ENCODE peak calls at places on chromosomes 2 and 18, in eight cellular contexts. One of them, this sample, is unnamed.

GRCh38 chr2:134283701-134284100 is 29.8 kb downstream of the MGAT5 start:
- DNase-seq in psoas muscle: no peak
- DNase-seq in GDM1: no peak
- DNase-seq in Kasumi-1: no peak
- DNase-seq in stimulated activated CD8-positive, alpha-beta memory T cell treated with anti-CD3 and anti-CD28 coated beads, Interleukin-4, amount 100 ng/mL, for 4 hours: no peak
- DNase-seq in fibroblast of the conjunctiva: no peak
- DNase-seq in C1 segment of cervical spinal cord: no peak
- DNase-seq in NCI-H526: no peak
- DNase-seq in this sample: no peak

GRCh38 chr2:232325324-232326273 is 53.0 kb upstream of the ALPP start:
- DNase-seq in Kasumi-1: peak
- DNase-seq in fibroblast of the conjunctiva: no peak
- DNase-seq in NCI-H526: peak
- DNase-seq in C1 segment of cervical spinal cord: peak
- DNase-seq in psoas muscle: peak
- DNase-seq in GDM1: peak
- DNase-seq in stimulated activated CD8-positive, alpha-beta memory T cell treated with anti-CD3 and anti-CD28 coated beads, Interleukin-4, amount 100 ng/mL, for 4 hours: no peak
- DNase-seq in this sample: peak

GRCh38 chr2:138716183-138716582 is 64.0 kb downstream of the NXPH2 start:
- DNase-seq in GDM1: no peak
- DNase-seq in stimulated activated CD8-positive, alpha-beta memory T cell treated with anti-CD3 and anti-CD28 coated beads, Interleukin-4, amount 100 ng/mL, for 4 hours: no peak
- DNase-seq in fibroblast of the conjunctiva: no peak
- DNase-seq in C1 segment of cervical spinal cord: no peak
- DNase-seq in NCI-H526: no peak
- DNase-seq in psoas muscle: no peak
- DNase-seq in Kasumi-1: no peak
- DNase-seq in this sample: no peak

GRCh38 chr2:163610817-163611556 is 124.8 kb downstream of the FIGN start:
- DNase-seq in NCI-H526: peak
- DNase-seq in fibroblast of the conjunctiva: no peak
- DNase-seq in psoas muscle: no peak
- DNase-seq in C1 segment of cervical spinal cord: no peak
- DNase-seq in stimulated activated CD8-positive, alpha-beta memory T cell treated with anti-CD3 and anti-CD28 coated beads, Interleukin-4, amount 100 ng/mL, for 4 hours: no peak
- DNase-seq in Kasumi-1: no peak
- DNase-seq in GDM1: no peak
- DNase-seq in this sample: peak

GRCh38 chr18:79400591-79401381 is 5.1 kb downstream of the NFATC1 start:
- DNase-seq in NCI-H526: peak
- DNase-seq in C1 segment of cervical spinal cord: no peak
- DNase-seq in Kasumi-1: no peak
- DNase-seq in psoas muscle: peak
- DNase-seq in stimulated activated CD8-positive, alpha-beta memory T cell treated with anti-CD3 and anti-CD28 coated beads, Interleukin-4, amount 100 ng/mL, for 4 hours: no peak
- DNase-seq in fibroblast of the conjunctiva: no peak
- DNase-seq in GDM1: no peak
- DNase-seq in this sample: no peak

GRCh38 chr2:189515264-189515663 is 65.3 kb downstream of the SLC40A1 start:
- DNase-seq in stimulated activated CD8-positive, alpha-beta memory T cell treated with anti-CD3 and anti-CD28 coated beads, Interleukin-4, amount 100 ng/mL, for 4 hours: no peak
- DNase-seq in fibroblast of the conjunctiva: no peak
- DNase-seq in NCI-H526: no peak
- DNase-seq in Kasumi-1: no peak
- DNase-seq in psoas muscle: no peak
- DNase-seq in GDM1: no peak
- DNase-seq in C1 segment of cervical spinal cord: no peak
- DNase-seq in this sample: no peak

GRCh38 chr2:112636605-112637288 is 9.0 kb upstream of the SLC20A1 start:
- DNase-seq in fibroblast of the conjunctiva: no peak
- DNase-seq in GDM1: no peak
- DNase-seq in Kasumi-1: no peak
- DNase-seq in psoas muscle: no peak
- DNase-seq in stimulated activated CD8-positive, alpha-beta memory T cell treated with anti-CD3 and anti-CD28 coated beads, Interleukin-4, amount 100 ng/mL, for 4 hours: no peak
- DNase-seq in C1 segment of cervical spinal cord: no peak
- DNase-seq in NCI-H526: no peak
- DNase-seq in this sample: no peak

GRCh38 chr2:119352357-119352756 is 14.3 kb downstream of the C2orf76 start:
- DNase-seq in C1 segment of cervical spinal cord: no peak
- DNase-seq in NCI-H526: peak
- DNase-seq in GDM1: peak
- DNase-seq in psoas muscle: no peak
- DNase-seq in stimulated activated CD8-positive, alpha-beta memory T cell treated with anti-CD3 and anti-CD28 coated beads, Interleukin-4, amount 100 ng/mL, for 4 hours: no peak
- DNase-seq in Kasumi-1: peak
- DNase-seq in fibroblast of the conjunctiva: no peak
- DNase-seq in this sample: no peak

GRCh38 chr18:50819027-50819726 is 639 bp downstream of the MRO start:
- DNase-seq in NCI-H526: peak
- DNase-seq in fibroblast of the conjunctiva: no peak
- DNase-seq in stimulated activated CD8-positive, alpha-beta memory T cell treated with anti-CD3 and anti-CD28 coated beads, Interleukin-4, amount 100 ng/mL, for 4 hours: no peak
- DNase-seq in Kasumi-1: peak
- DNase-seq in C1 segment of cervical spinal cord: peak
- DNase-seq in GDM1: no peak
- DNase-seq in psoas muscle: peak
- DNase-seq in this sample: peak

GRCh38 chr2:128775401-128776285 is 457.0 kb upstream of the HS6ST1 start:
- DNase-seq in fibroblast of the conjunctiva: no peak
- DNase-seq in Kasumi-1: no peak
- DNase-seq in psoas muscle: no peak
- DNase-seq in C1 segment of cervical spinal cord: no peak
- DNase-seq in NCI-H526: no peak
- DNase-seq in stimulated activated CD8-positive, alpha-beta memory T cell treated with anti-CD3 and anti-CD28 coated beads, Interleukin-4, amount 100 ng/mL, for 4 hours: no peak
- DNase-seq in GDM1: no peak
- DNase-seq in this sample: no peak

GRCh38 chr2:149566652-149567051 is 20.9 kb downstream of the MMADHC start:
- DNase-seq in GDM1: no peak
- DNase-seq in stimulated activated CD8-positive, alpha-beta memory T cell treated with anti-CD3 and anti-CD28 coated beads, Interleukin-4, amount 100 ng/mL, for 4 hours: no peak
- DNase-seq in fibroblast of the conjunctiva: no peak
- DNase-seq in C1 segment of cervical spinal cord: no peak
- DNase-seq in Kasumi-1: no peak
- DNase-seq in NCI-H526: no peak
- DNase-seq in psoas muscle: no peak
- DNase-seq in this sample: no peak

GRCh38 chr2:46335404-46335965 is 38.3 kb downstream of the EPAS1 start:
- DNase-seq in GDM1: no peak
- DNase-seq in NCI-H526: no peak
- DNase-seq in fibroblast of the conjunctiva: peak
- DNase-seq in psoas muscle: peak
- DNase-seq in C1 segment of cervical spinal cord: peak
- DNase-seq in stimulated activated CD8-positive, alpha-beta memory T cell treated with anti-CD3 and anti-CD28 coated beads, Interleukin-4, amount 100 ng/mL, for 4 hours: no peak
- DNase-seq in Kasumi-1: no peak
- DNase-seq in this sample: peak

GRCh38 chr18:3546106-3546505 is 96.1 kb downstream of the TGIF1 start:
- DNase-seq in NCI-H526: no peak
- DNase-seq in Kasumi-1: no peak
- DNase-seq in stimulated activated CD8-positive, alpha-beta memory T cell treated with anti-CD3 and anti-CD28 coated beads, Interleukin-4, amount 100 ng/mL, for 4 hours: no peak
- DNase-seq in fibroblast of the conjunctiva: no peak
- DNase-seq in psoas muscle: no peak
- DNase-seq in GDM1: no peak
- DNase-seq in C1 segment of cervical spinal cord: no peak
- DNase-seq in this sample: no peak

GRCh38 chr2:223647258-223647952 is 45.2 kb upstream of the SCG2 start:
- DNase-seq in GDM1: no peak
- DNase-seq in Kasumi-1: no peak
- DNase-seq in C1 segment of cervical spinal cord: no peak
- DNase-seq in psoas muscle: no peak
- DNase-seq in fibroblast of the conjunctiva: no peak
- DNase-seq in NCI-H526: no peak
- DNase-seq in stimulated activated CD8-positive, alpha-beta memory T cell treated with anti-CD3 and anti-CD28 coated beads, Interleukin-4, amount 100 ng/mL, for 4 hours: no peak
- DNase-seq in this sample: no peak

GRCh38 chr2:157260403-157261198 is 3.1 kb downstream of the GALNT5 start:
- DNase-seq in psoas muscle: no peak
- DNase-seq in GDM1: no peak
- DNase-seq in fibroblast of the conjunctiva: no peak
- DNase-seq in NCI-H526: no peak
- DNase-seq in C1 segment of cervical spinal cord: no peak
- DNase-seq in Kasumi-1: no peak
- DNase-seq in stimulated activated CD8-positive, alpha-beta memory T cell treated with anti-CD3 and anti-CD28 coated beads, Interleukin-4, amount 100 ng/mL, for 4 hours: no peak
- DNase-seq in this sample: no peak

GRCh38 chr2:209495855-209496585 is 72.2 kb downstream of the MAP2 start:
- DNase-seq in C1 segment of cervical spinal cord: no peak
- DNase-seq in stimulated activated CD8-positive, alpha-beta memory T cell treated with anti-CD3 and anti-CD28 coated beads, Interleukin-4, amount 100 ng/mL, for 4 hours: no peak
- DNase-seq in GDM1: no peak
- DNase-seq in Kasumi-1: no peak
- DNase-seq in fibroblast of the conjunctiva: peak
- DNase-seq in NCI-H526: no peak
- DNase-seq in psoas muscle: no peak
- DNase-seq in this sample: no peak

GRCh38 chr18:34493099-34493544 is 217.0 kb upstream of the DTNA start:
- DNase-seq in psoas muscle: peak
- DNase-seq in GDM1: no peak
- DNase-seq in Kasumi-1: peak
- DNase-seq in NCI-H526: peak
- DNase-seq in stimulated activated CD8-positive, alpha-beta memory T cell treated with anti-CD3 and anti-CD28 coated beads, Interleukin-4, amount 100 ng/mL, for 4 hours: no peak
- DNase-seq in fibroblast of the conjunctiva: peak
- DNase-seq in C1 segment of cervical spinal cord: peak
- DNase-seq in this sample: peak

GRCh38 chr18:59695551-59695950 is 1.7 kb downstream of the CCBE1 start:
- DNase-seq in C1 segment of cervical spinal cord: no peak
- DNase-seq in fibroblast of the conjunctiva: no peak
- DNase-seq in stimulated activated CD8-positive, alpha-beta memory T cell treated with anti-CD3 and anti-CD28 coated beads, Interleukin-4, amount 100 ng/mL, for 4 hours: no peak
- DNase-seq in GDM1: no peak
- DNase-seq in NCI-H526: no peak
- DNase-seq in psoas muscle: no peak
- DNase-seq in Kasumi-1: no peak
- DNase-seq in this sample: no peak

GRCh38 chr2:172811027-172811426 is 75.4 kb downstream of the RAPGEF4 start:
- DNase-seq in stimulated activated CD8-positive, alpha-beta memory T cell treated with anti-CD3 and anti-CD28 coated beads, Interleukin-4, amount 100 ng/mL, for 4 hours: no peak
- DNase-seq in GDM1: no peak
- DNase-seq in fibroblast of the conjunctiva: no peak
- DNase-seq in psoas muscle: no peak
- DNase-seq in C1 segment of cervical spinal cord: no peak
- DNase-seq in NCI-H526: no peak
- DNase-seq in Kasumi-1: peak
- DNase-seq in this sample: no peak

GRCh38 chr2:42132066-42132965 is 36.8 kb upstream of the EML4 start:
- DNase-seq in fibroblast of the conjunctiva: peak
- DNase-seq in C1 segment of cervical spinal cord: no peak
- DNase-seq in Kasumi-1: no peak
- DNase-seq in GDM1: no peak
- DNase-seq in NCI-H526: no peak
- DNase-seq in psoas muscle: no peak
- DNase-seq in stimulated activated CD8-positive, alpha-beta memory T cell treated with anti-CD3 and anti-CD28 coated beads, Interleukin-4, amount 100 ng/mL, for 4 hours: no peak
- DNase-seq in this sample: no peak

GRCh38 chr2:230908595-230909191 is 16.3 kb downstream of the GPR55 start:
- DNase-seq in GDM1: no peak
- DNase-seq in Kasumi-1: peak
- DNase-seq in stimulated activated CD8-positive, alpha-beta memory T cell treated with anti-CD3 and anti-CD28 coated beads, Interleukin-4, amount 100 ng/mL, for 4 hours: no peak
- DNase-seq in C1 segment of cervical spinal cord: no peak
- DNase-seq in psoas muscle: no peak
- DNase-seq in fibroblast of the conjunctiva: peak
- DNase-seq in NCI-H526: peak
- DNase-seq in this sample: no peak

GRCh38 chr2:28606986-28607441 is 111.2 kb downstream of the PLB1 start:
- DNase-seq in stimulated activated CD8-positive, alpha-beta memory T cell treated with anti-CD3 and anti-CD28 coated beads, Interleukin-4, amount 100 ng/mL, for 4 hours: no peak
- DNase-seq in fibroblast of the conjunctiva: no peak
- DNase-seq in psoas muscle: no peak
- DNase-seq in GDM1: peak
- DNase-seq in NCI-H526: no peak
- DNase-seq in Kasumi-1: peak
- DNase-seq in C1 segment of cervical spinal cord: no peak
- DNase-seq in this sample: peak

GRCh38 chr18:34321075-34321474 is 96.4 kb upstream of the NOL4 start:
- DNase-seq in NCI-H526: no peak
- DNase-seq in fibroblast of the conjunctiva: no peak
- DNase-seq in GDM1: no peak
- DNase-seq in Kasumi-1: no peak
- DNase-seq in stimulated activated CD8-positive, alpha-beta memory T cell treated with anti-CD3 and anti-CD28 coated beads, Interleukin-4, amount 100 ng/mL, for 4 hours: no peak
- DNase-seq in C1 segment of cervical spinal cord: no peak
- DNase-seq in psoas muscle: no peak
- DNase-seq in this sample: no peak

GRCh38 chr2:38268691-38269309 is 108.3 kb downstream of the ATL2 start:
- DNase-seq in NCI-H526: no peak
- DNase-seq in Kasumi-1: no peak
- DNase-seq in stimulated activated CD8-positive, alpha-beta memory T cell treated with anti-CD3 and anti-CD28 coated beads, Interleukin-4, amount 100 ng/mL, for 4 hours: no peak
- DNase-seq in C1 segment of cervical spinal cord: no peak
- DNase-seq in GDM1: no peak
- DNase-seq in fibroblast of the conjunctiva: no peak
- DNase-seq in psoas muscle: no peak
- DNase-seq in this sample: no peak

GRCh38 chr2:152098798-152099654 is at the start of gene CACNB4:
- DNase-seq in stimulated activated CD8-positive, alpha-beta memory T cell treated with anti-CD3 and anti-CD28 coated beads, Interleukin-4, amount 100 ng/mL, for 4 hours: no peak
- DNase-seq in psoas muscle: peak
- DNase-seq in C1 segment of cervical spinal cord: no peak
- DNase-seq in GDM1: peak
- DNase-seq in NCI-H526: peak
- DNase-seq in Kasumi-1: peak
- DNase-seq in fibroblast of the conjunctiva: no peak
- DNase-seq in this sample: peak

GRCh38 chr2:20724500-20725053 is 57.6 kb downstream of the GDF7 start:
- DNase-seq in Kasumi-1: no peak
- DNase-seq in psoas muscle: no peak
- DNase-seq in NCI-H526: no peak
- DNase-seq in C1 segment of cervical spinal cord: no peak
- DNase-seq in fibroblast of the conjunctiva: no peak
- DNase-seq in stimulated activated CD8-positive, alpha-beta memory T cell treated with anti-CD3 and anti-CD28 coated beads, Interleukin-4, amount 100 ng/mL, for 4 hours: no peak
- DNase-seq in GDM1: no peak
- DNase-seq in this sample: no peak